ENCODE peak calls at places on chromosomes 1 and 21, in seven cellular contexts. N is transverse colon, Q is stomach, P is breast epithelium, L is GM23338, Z is spleen, C is endothelial cell of umbilical vein. D is an unnamed sample.
A peak's percentile ranks its signal among the peaks of the same experiment; 100 is the strongest.

GRCh38 chr1:2193514-2194251 is 889 bp downstream of the FAAP20 start:
- DNase-seq in Q (no peak), Z (peak; percentile 87), N (no peak), C (no peak), L (peak; percentile 51), P (no peak), D (no peak)

GRCh38 chr1:177306981-177307380 is 136.2 kb downstream of the BRINP2 start:
- DNase-seq in Z (no peak), P (no peak), N (no peak), Q (no peak), C (no peak), L (no peak), D (no peak)

GRCh38 chr1:181351740-181352139 is 131.6 kb upstream of the CACNA1E start:
- DNase-seq in C (no peak), P (no peak), Z (no peak), N (no peak), Q (no peak), L (no peak), D (no peak)

GRCh38 chr1:205585169-205585834 is 46.5 kb downstream of the ELK4 start:
- DNase-seq in N (peak; percentile 7), C (no peak), P (no peak), L (no peak), Q (no peak), Z (no peak), D (no peak)

GRCh38 chr21:42646076-42646825 is 7.2 kb upstream of the PDE9A start:
- DNase-seq in C (no peak), Z (peak; percentile 41), L (no peak), N (no peak), P (no peak), Q (no peak), D (no peak)

GRCh38 chr1:85992756-85993155 is 163.8 kb downstream of the COL24A1 start:
- DNase-seq in P (no peak), Z (no peak), Q (no peak), N (no peak), L (no peak), C (peak; percentile 49), D (no peak)

GRCh38 chr1:236751385-236751784 is 43.7 kb upstream of the MTR start:
- DNase-seq in Z (no peak), P (no peak), N (no peak), Q (no peak), C (no peak), L (no peak), D (no peak)

GRCh38 chr1:169368406-169368769 is 393 bp downstream of the BLZF1 start:
- DNase-seq in N (peak; percentile 23), Q (peak; percentile 26), Z (peak; percentile 77), L (peak; percentile 38), P (no peak), C (peak; percentile 51), D (peak; percentile 13)

GRCh38 chr1:92567211-92567868 is 80.6 kb upstream of the GFI1 start:
- DNase-seq in N (no peak), Z (no peak), P (no peak), Q (no peak), L (no peak), C (no peak), D (no peak)

GRCh38 chr21:28066051-28066450 is 926.6 kb downstream of the LTN1 start:
- DNase-seq in Q (no peak), N (no peak), P (no peak), C (no peak), Z (no peak), L (no peak), D (no peak)

GRCh38 chr1:196409586-196409985 is 198.7 kb downstream of the KCNT2 start:
- DNase-seq in Z (no peak), C (peak; percentile 75), Q (no peak), N (no peak), L (no peak), P (no peak), D (no peak)

GRCh38 chr21:45306832-45307571 is 19.3 kb upstream of the POFUT2 start:
- DNase-seq in N (peak; percentile 62), P (peak; percentile 57), Q (peak; percentile 51), Z (peak; percentile 78), C (no peak), L (no peak), D (no peak)

GRCh38 chr1:209768354-209768774 is 12.5 kb downstream of the TRAF3IP3 start:
- DNase-seq in Q (peak; percentile 55), L (no peak), N (peak; percentile 77), Z (peak; percentile 92), P (no peak), C (no peak), D (no peak)

GRCh38 chr1:21914880-21915640 is 22.1 kb downstream of the HSPG2 start:
- DNase-seq in N (peak; percentile 60), L (no peak), Z (no peak), C (peak; percentile 59), Q (peak; percentile 84), P (no peak), D (no peak)

GRCh38 chr1:48807599-48808260 is 31.0 kb upstream of the BEND5 start:
- DNase-seq in L (no peak), C (no peak), Q (no peak), N (no peak), Z (no peak), P (no peak), D (no peak)

GRCh38 chr1:153483776-153484175 is 23.3 kb upstream of the S100A7 start:
- DNase-seq in N (no peak), L (peak; percentile 44), C (no peak), P (no peak), Z (no peak), Q (no peak), D (no peak)

GRCh38 chr1:44884746-44885145 is 41.7 kb upstream of the PTCH2 start:
- DNase-seq in Q (no peak), C (peak; percentile 78), L (no peak), P (peak; percentile 36), Z (no peak), N (no peak), D (no peak)

GRCh38 chr1:230427477-230427876 is 1.3 kb upstream of the PGBD5 start:
- DNase-seq in P (no peak), N (no peak), Z (no peak), Q (no peak), L (no peak), C (no peak), D (no peak)

GRCh38 chr1:210232524-210233215 is at the start of gene SERTAD4:
- DNase-seq in N (peak; percentile 58), L (peak; percentile 73), Z (no peak), Q (peak; percentile 57), P (peak; percentile 88), C (peak; percentile 51), D (peak; percentile 83)

GRCh38 chr1:225426395-225427248 is 1.2 kb downstream of the LBR start:
- DNase-seq in C (peak; percentile 50), Z (peak; percentile 91), N (peak; percentile 53), P (no peak), L (peak; percentile 57), Q (no peak), D (no peak)

GRCh38 chr1:204149107-204149506 is 2.7 kb downstream of the ETNK2 start:
- DNase-seq in Z (peak; percentile 38), L (no peak), C (no peak), Q (no peak), N (no peak), P (no peak), D (peak; percentile 46)

GRCh38 chr1:233518344-233518743 is 95.6 kb upstream of the KCNK1 start:
- DNase-seq in Q (peak; percentile 42), N (peak; percentile 22), L (peak; percentile 91), P (no peak), Z (no peak), C (no peak), D (no peak)

GRCh38 chr21:45405271-45405818 is 380 bp downstream of the COL18A1 start:
- DNase-seq in Q (no peak), C (peak; percentile 41), Z (peak; percentile 75), P (no peak), L (no peak), N (no peak), D (no peak)

DNA sequence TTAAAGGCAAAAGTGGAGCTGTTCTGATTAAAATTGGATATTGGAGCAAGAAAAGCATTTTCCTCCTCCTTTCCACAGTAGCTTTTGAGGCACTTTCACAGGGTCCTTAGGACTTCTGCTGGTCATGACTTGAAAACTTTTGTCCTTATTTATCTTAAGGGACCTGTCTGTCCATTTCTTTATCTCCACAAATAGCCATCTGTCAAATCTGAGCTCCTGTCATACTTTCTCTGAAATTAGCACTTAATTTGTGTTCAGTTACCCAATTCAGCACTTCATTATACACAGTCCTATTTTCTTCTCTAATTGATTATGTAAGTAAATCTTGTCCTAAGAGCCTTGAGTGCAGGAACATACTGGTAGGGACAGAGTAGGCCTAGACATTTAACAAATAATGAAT is 9.8 kb downstream of the POU2F1 start:
- DNase-seq in Q (no peak), L (no peak), N (no peak), P (no peak), Z (no peak), C (no peak), D (no peak)
- TF ChIP-seq CTCF in Q (no peak), L (no peak), N (no peak), P (no peak), Z (no peak), C (no peak), D (no peak)

DNA sequence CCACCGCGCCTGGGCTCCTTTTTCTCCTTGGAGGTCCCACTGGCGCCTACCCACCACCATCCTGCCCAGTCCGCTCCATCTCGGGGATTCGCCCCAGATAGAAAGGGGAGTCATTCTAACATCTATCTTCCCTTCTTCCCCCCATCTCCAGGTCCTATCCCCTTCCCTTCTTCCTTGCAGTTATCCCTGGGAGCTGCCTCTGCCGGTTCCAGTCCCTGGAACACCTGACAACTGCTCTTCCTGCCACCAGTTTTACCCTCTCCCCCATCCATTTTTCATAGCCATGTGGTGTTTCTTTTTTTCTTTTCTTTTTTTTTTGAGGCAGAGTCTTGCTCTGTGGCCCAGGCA is 12.0 kb upstream of the COL16A1 start:
- DNase-seq in P (no peak), L (no peak), Q (no peak), Z (no peak), C (peak; percentile 18), N (no peak), D (no peak)
- TF ChIP-seq POLR2AphosphoS5 in P (no peak), L (no peak), Q (no peak), Z (no peak), C (no peak), N (no peak), D (no peak)

GRCh38 chr1:100344774-100345173 is 7.5 kb upstream of the CDC14A start:
- DNase-seq in P (no peak), L (no peak), N (no peak), Z (no peak), Q (no peak), C (no peak), D (no peak)
- H3K4me1 ChIP-seq in P (no peaks in the 10 kb centered on the region), L (no peaks in the 10 kb centered on the region), N (no peaks in the 10 kb centered on the region), Z (no peaks in the 10 kb centered on the region), Q (no peaks in the 10 kb centered on the region), C (peaks cover 3% of the 10 kb centered on the region), D (no peaks in the 10 kb centered on the region)

GRCh38 chr1:200314085-200314750 is 95.6 kb downstream of the ZNF281 start:
- DNase-seq in C (no peak), Q (no peak), Z (no peak), P (no peak), N (no peak), L (no peak), D (no peak)

GRCh38 chr1:200319143-200319542 is 90.7 kb downstream of the ZNF281 start:
- DNase-seq in Z (no peak), Q (no peak), P (no peak), N (no peak), C (no peak), L (no peak), D (no peak)

GRCh38 chr1:200316148-200316803 is 93.6 kb downstream of the ZNF281 start:
- DNase-seq in N (no peak), Q (no peak), Z (no peak), C (no peak), P (no peak), L (no peak), D (no peak)

GRCh38 chr1:200311256-200311655 is 98.6 kb downstream of the ZNF281 start:
- DNase-seq in P (no peak), Q (no peak), N (no peak), C (no peak), L (no peak), Z (no peak), D (no peak)

GRCh38 chr1:200317236-200317635 is 92.6 kb downstream of the ZNF281 start:
- DNase-seq in N (no peak), P (no peak), L (no peak), C (no peak), Z (no peak), Q (no peak), D (no peak)
- TF ChIP-seq CTCF in N (no peak), P (no peak), L (no peak), C (no peak), Z (no peak), Q (no peak), D (no peak)